ENCODE peak calls at places on chromosomes 16 and 17, in four cellular contexts. One of them, this sample, is unnamed.

GRCh38 chr17:10698116-10698818 is 873 bp downstream of the ADPRM start:
- DNase-seq in AG10803: peak; percentile 41
- DNase-seq in choroid plexus epithelial cell: peak; percentile 59
- DNase-seq in left lung: no peak
- DNase-seq in this sample: no peak

GRCh38 chr17:74859439-74860228 is at the start of gene GRIN2C:
- DNase-seq in AG10803: no peak
- DNase-seq in left lung: no peak
- DNase-seq in choroid plexus epithelial cell: no peak
- DNase-seq in this sample: no peak

GRCh38 chr17:71107136-71107535 is 937.8 kb downstream of the KCNJ2 start:
- DNase-seq in choroid plexus epithelial cell: no peak
- DNase-seq in AG10803: peak; percentile 17
- DNase-seq in left lung: no peak
- DNase-seq in this sample: no peak

GRCh38 chr17:42969006-42969581 is 4.8 kb upstream of the AARSD1 start:
- DNase-seq in AG10803: no peak
- DNase-seq in left lung: no peak
- DNase-seq in choroid plexus epithelial cell: peak; percentile 37
- DNase-seq in this sample: no peak

GRCh38 chr17:64223283-64223682 is 39.8 kb downstream of the TEX2 start:
- DNase-seq in left lung: no peak
- DNase-seq in AG10803: no peak
- DNase-seq in choroid plexus epithelial cell: no peak
- DNase-seq in this sample: no peak

GRCh38 chr17:68847711-68848110 is 107.5 kb downstream of the ABCA8 start:
- DNase-seq in left lung: no peak
- DNase-seq in choroid plexus epithelial cell: no peak
- DNase-seq in AG10803: no peak
- DNase-seq in this sample: no peak

GRCh38 chr16:75593308-75593707 is 27.1 kb downstream of the GABARAPL2 start:
- DNase-seq in AG10803: no peak
- DNase-seq in left lung: no peak
- DNase-seq in choroid plexus epithelial cell: no peak
- DNase-seq in this sample: no peak

GRCh38 chr16:22878955-22879354 is 65.0 kb downstream of the HS3ST2 start:
- DNase-seq in choroid plexus epithelial cell: no peak
- DNase-seq in left lung: no peak
- DNase-seq in AG10803: no peak
- DNase-seq in this sample: no peak

GRCh38 chr17:74842146-74842598 is 17.5 kb downstream of the GRIN2C start:
- DNase-seq in AG10803: no peak
- DNase-seq in left lung: no peak
- DNase-seq in choroid plexus epithelial cell: no peak
- DNase-seq in this sample: no peak

GRCh38 chr16:4115209-4115940 is 867 bp downstream of the ADCY9 start:
- DNase-seq in left lung: peak; percentile 49
- DNase-seq in AG10803: peak; percentile 72
- DNase-seq in choroid plexus epithelial cell: peak; percentile 80
- DNase-seq in this sample: peak; percentile 46

GRCh38 chr17:50364715-50365114 is 8.3 kb downstream of the MRPL27 start:
- DNase-seq in choroid plexus epithelial cell: peak; percentile 52
- DNase-seq in AG10803: peak; percentile 48
- DNase-seq in left lung: peak; percentile 27
- DNase-seq in this sample: no peak

GRCh38 chr17:927611-928461 is 51.7 kb downstream of the NXN start:
- DNase-seq in AG10803: peak; percentile 98
- DNase-seq in choroid plexus epithelial cell: peak; percentile 95
- DNase-seq in left lung: peak; percentile 57
- DNase-seq in this sample: no peak

GRCh38 chr16:29029168-29029994 is 44.5 kb downstream of the LAT start:
- DNase-seq in choroid plexus epithelial cell: peak; percentile 96
- DNase-seq in AG10803: peak; percentile 82
- DNase-seq in left lung: no peak
- DNase-seq in this sample: no peak

GRCh38 chr17:15309793-15310192 is 31.6 kb downstream of the TEKT3 start:
- DNase-seq in left lung: no peak
- DNase-seq in AG10803: no peak
- DNase-seq in choroid plexus epithelial cell: peak; percentile 41
- DNase-seq in this sample: no peak

GRCh38 chr16:1825864-1826690 is 548 bp downstream of the HAGH start:
- DNase-seq in AG10803: peak; percentile 13
- DNase-seq in choroid plexus epithelial cell: no peak
- DNase-seq in left lung: no peak
- DNase-seq in this sample: no peak

GRCh38 chr17:40552806-40553693 is 12.2 kb downstream of the CCR7 start:
- DNase-seq in left lung: no peak
- DNase-seq in AG10803: no peak
- DNase-seq in choroid plexus epithelial cell: no peak
- DNase-seq in this sample: peak; percentile 9

GRCh38 chr17:77281024-77281903 is 140.5 kb downstream of the SEC14L1 start:
- DNase-seq in AG10803: peak; percentile 13
- DNase-seq in left lung: peak; percentile 57
- DNase-seq in choroid plexus epithelial cell: no peak
- DNase-seq in this sample: peak; percentile 58

GRCh38 chr16:70715113-70715711 is 29.4 kb upstream of the MTSS2 start:
- DNase-seq in left lung: peak; percentile 66
- DNase-seq in choroid plexus epithelial cell: peak; percentile 88
- DNase-seq in AG10803: peak; percentile 99
- DNase-seq in this sample: no peak

GRCh38 chr16:66378739-66379570 is 12.5 kb downstream of the CDH5 start:
- DNase-seq in left lung: peak; percentile 8
- DNase-seq in AG10803: no peak
- DNase-seq in choroid plexus epithelial cell: no peak
- DNase-seq in this sample: no peak

GRCh38 chr17:50993544-50993943 is 127.1 kb downstream of the SPAG9 start:
- DNase-seq in left lung: no peak
- DNase-seq in choroid plexus epithelial cell: no peak
- DNase-seq in AG10803: no peak
- DNase-seq in this sample: no peak

GRCh38 chr16:73365010-73365409 is 317.1 kb upstream of the ZFHX3 start:
- DNase-seq in choroid plexus epithelial cell: peak; percentile 4
- DNase-seq in left lung: no peak
- DNase-seq in AG10803: no peak
- DNase-seq in this sample: no peak

GRCh38 chr17:82950525-82951102 is 110.8 kb upstream of the ZNF750 start:
- DNase-seq in left lung: no peak
- DNase-seq in AG10803: no peak
- DNase-seq in choroid plexus epithelial cell: no peak
- DNase-seq in this sample: no peak

GRCh38 chr16:31461921-31462804 is 2.9 kb downstream of the ARMC5 start:
- DNase-seq in AG10803: no peak
- DNase-seq in left lung: no peak
- DNase-seq in choroid plexus epithelial cell: no peak
- DNase-seq in this sample: no peak

GRCh38 chr16:21597571-21598030 is 1.8 kb upstream of the METTL9 start:
- DNase-seq in AG10803: no peak
- DNase-seq in left lung: no peak
- DNase-seq in choroid plexus epithelial cell: no peak
- DNase-seq in this sample: no peak

GRCh38 chr16:27426423-27427408 is 24.7 kb downstream of the IL21R start:
- DNase-seq in AG10803: peak; percentile 89
- DNase-seq in left lung: peak; percentile 75
- DNase-seq in choroid plexus epithelial cell: peak; percentile 97
- DNase-seq in this sample: peak; percentile 67

GRCh38 chr17:82838386-82839063 is 1.3 kb downstream of the ZNF750 start:
- DNase-seq in choroid plexus epithelial cell: peak; percentile 16
- DNase-seq in AG10803: peak; percentile 56
- DNase-seq in left lung: peak; percentile 79
- DNase-seq in this sample: no peak

GRCh38 chr16:81275795-81276194 is 37.3 kb downstream of the BCO1 start:
- DNase-seq in choroid plexus epithelial cell: no peak
- DNase-seq in AG10803: no peak
- DNase-seq in left lung: no peak
- DNase-seq in this sample: no peak

GRCh38 chr17:77727216-77727615 is 231.3 kb upstream of the TNRC6C start:
- DNase-seq in AG10803: no peak
- DNase-seq in choroid plexus epithelial cell: no peak
- DNase-seq in left lung: no peak
- DNase-seq in this sample: no peak

GRCh38 chr16:23356941-23357340 is 54.8 kb downstream of the SCNN1B start:
- DNase-seq in AG10803: no peak
- DNase-seq in choroid plexus epithelial cell: no peak
- DNase-seq in left lung: no peak
- DNase-seq in this sample: no peak

GRCh38 chr17:73792994-73793393 is 148.7 kb upstream of the SDK2 start:
- DNase-seq in choroid plexus epithelial cell: no peak
- DNase-seq in left lung: no peak
- DNase-seq in AG10803: no peak
- DNase-seq in this sample: no peak

GRCh38 chr17:73794336-73794735 is 150.1 kb upstream of the SDK2 start:
- DNase-seq in AG10803: no peak
- DNase-seq in left lung: no peak
- DNase-seq in choroid plexus epithelial cell: no peak
- DNase-seq in this sample: no peak

GRCh38 chr17:73787721-73788051 is 143.4 kb upstream of the SDK2 start:
- DNase-seq in AG10803: no peak
- DNase-seq in left lung: no peak
- DNase-seq in choroid plexus epithelial cell: no peak
- DNase-seq in this sample: no peak

GRCh38 chr17:73791644-73792043 is 147.4 kb upstream of the SDK2 start:
- DNase-seq in left lung: no peak
- DNase-seq in choroid plexus epithelial cell: no peak
- DNase-seq in AG10803: no peak
- DNase-seq in this sample: peak; percentile 5

DNA sequence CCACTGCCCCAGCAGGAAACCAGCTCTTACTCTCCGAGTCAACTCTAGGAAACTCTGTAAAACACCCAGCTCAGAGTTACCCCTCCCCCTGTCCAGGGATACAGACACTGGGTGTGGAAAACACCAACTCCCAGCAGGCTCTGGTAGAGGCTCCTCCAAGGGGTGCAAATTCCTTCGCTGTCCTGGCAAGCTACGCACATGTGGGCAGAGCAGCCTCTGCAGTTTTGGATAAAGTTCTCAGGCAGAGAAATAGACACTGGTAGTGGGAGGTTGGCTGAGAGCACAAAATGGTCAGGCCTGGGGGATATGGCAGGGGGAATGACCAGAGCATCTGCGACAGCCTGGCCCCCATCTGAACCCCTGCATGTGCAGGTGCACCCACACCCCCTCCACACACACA is 146.9 kb upstream of the SDK2 start:
- DNase-seq in AG10803: no peak
- DNase-seq in left lung: no peak
- DNase-seq in choroid plexus epithelial cell: no peak
- DNase-seq in this sample: peak; percentile 4
- TF ChIP-seq CTCF in AG10803: no peak
- TF ChIP-seq CTCF in left lung: no peak
- TF ChIP-seq CTCF in choroid plexus epithelial cell: no peak
- TF ChIP-seq CTCF in this sample: no peak

GRCh38 chr17:45812102-45812501 is 28.0 kb downstream of the CRHR1 start:
- DNase-seq in AG10803: peak; percentile 9
- DNase-seq in choroid plexus epithelial cell: peak; percentile 24
- DNase-seq in left lung: no peak
- DNase-seq in this sample: no peak
- TF ChIP-seq CTCF in AG10803: no peak
- TF ChIP-seq CTCF in choroid plexus epithelial cell: peak; percentile 25
- TF ChIP-seq CTCF in left lung: no peak
- TF ChIP-seq CTCF in this sample: no peak

GRCh38 chr17:45022288-45022648 is 29.2 kb downstream of the DCAKD start:
- DNase-seq in left lung: no peak
- DNase-seq in AG10803: no peak
- DNase-seq in choroid plexus epithelial cell: no peak
- DNase-seq in this sample: no peak
- TF ChIP-seq CTCF in left lung: peak; percentile 20
- TF ChIP-seq CTCF in AG10803: no peak
- TF ChIP-seq CTCF in choroid plexus epithelial cell: peak; percentile 1
- TF ChIP-seq CTCF in this sample: peak; percentile 62

GRCh38 chr17:81576621-81577277 is 24.6 kb upstream of the FAAP100 start:
- DNase-seq in left lung: no peak
- DNase-seq in AG10803: peak; percentile 75
- DNase-seq in choroid plexus epithelial cell: peak; percentile 93
- DNase-seq in this sample: no peak
- TF ChIP-seq CTCF in left lung: no peak
- TF ChIP-seq CTCF in AG10803: no peak
- TF ChIP-seq CTCF in choroid plexus epithelial cell: no peak
- TF ChIP-seq CTCF in this sample: no peak